ENCODE peak calls at places on chromosomes 2 and 18, in seven cellular contexts. One of them, this sample, is unnamed.

GRCh38 chr2:177265834-177266817 is 1.6 kb upstream of the NFE2L2 start:
- DNase-seq in cardiac fibroblast: peak; percentile 83
- DNase-seq in NCI-H446 treated with DMSO at 0.1 percent for 48 hours: no peak
- DNase-seq in pulmonary artery endothelial cell: no peak
- DNase-seq in NCI-H1048: peak; percentile 25
- DNase-seq in CD8-positive, alpha-beta T cell: no peak
- DNase-seq in AG08396: no peak
- DNase-seq in this sample: no peak

GRCh38 chr2:127293386-127293757 is 572 bp downstream of the ERCC3 start:
- DNase-seq in cardiac fibroblast: peak; percentile 3
- DNase-seq in NCI-H446 treated with DMSO at 0.1 percent for 48 hours: no peak
- DNase-seq in pulmonary artery endothelial cell: no peak
- DNase-seq in NCI-H1048: no peak
- DNase-seq in CD8-positive, alpha-beta T cell: no peak
- DNase-seq in AG08396: no peak
- DNase-seq in this sample: no peak

GRCh38 chr18:52826994-52827393 is 487.0 kb downstream of the DCC start:
- DNase-seq in cardiac fibroblast: no peak
- DNase-seq in NCI-H446 treated with DMSO at 0.1 percent for 48 hours: no peak
- DNase-seq in pulmonary artery endothelial cell: no peak
- DNase-seq in NCI-H1048: no peak
- DNase-seq in CD8-positive, alpha-beta T cell: no peak
- DNase-seq in AG08396: no peak
- DNase-seq in this sample: no peak

GRCh38 chr2:196160101-196160500 is 11.3 kb downstream of the STK17B start:
- DNase-seq in cardiac fibroblast: peak; percentile 93
- DNase-seq in NCI-H446 treated with DMSO at 0.1 percent for 48 hours: no peak
- DNase-seq in pulmonary artery endothelial cell: no peak
- DNase-seq in NCI-H1048: no peak
- DNase-seq in CD8-positive, alpha-beta T cell: no peak
- DNase-seq in AG08396: peak; percentile 68
- DNase-seq in this sample: peak; percentile 89

GRCh38 chr18:33424266-33424946 is 16.1 kb downstream of the CCDC178 start:
- DNase-seq in cardiac fibroblast: no peak
- DNase-seq in NCI-H446 treated with DMSO at 0.1 percent for 48 hours: no peak
- DNase-seq in pulmonary artery endothelial cell: no peak
- DNase-seq in NCI-H1048: no peak
- DNase-seq in CD8-positive, alpha-beta T cell: no peak
- DNase-seq in AG08396: no peak
- DNase-seq in this sample: no peak

GRCh38 chr2:108403494-108403893 is 25.7 kb downstream of the SULT1C4 start:
- DNase-seq in cardiac fibroblast: peak; percentile 7
- DNase-seq in NCI-H446 treated with DMSO at 0.1 percent for 48 hours: no peak
- DNase-seq in pulmonary artery endothelial cell: no peak
- DNase-seq in NCI-H1048: no peak
- DNase-seq in CD8-positive, alpha-beta T cell: no peak
- DNase-seq in AG08396: no peak
- DNase-seq in this sample: peak; percentile 20

GRCh38 chr2:3440486-3440885 is 61.0 kb downstream of the TRAPPC12 start:
- DNase-seq in cardiac fibroblast: no peak
- DNase-seq in NCI-H446 treated with DMSO at 0.1 percent for 48 hours: no peak
- DNase-seq in pulmonary artery endothelial cell: no peak
- DNase-seq in NCI-H1048: no peak
- DNase-seq in CD8-positive, alpha-beta T cell: no peak
- DNase-seq in AG08396: no peak
- DNase-seq in this sample: no peak

GRCh38 chr2:111624401-111625156 is 259.4 kb downstream of the ANAPC1 start:
- DNase-seq in cardiac fibroblast: peak; percentile 90
- DNase-seq in NCI-H446 treated with DMSO at 0.1 percent for 48 hours: no peak
- DNase-seq in pulmonary artery endothelial cell: no peak
- DNase-seq in NCI-H1048: no peak
- DNase-seq in CD8-positive, alpha-beta T cell: no peak
- DNase-seq in AG08396: no peak
- DNase-seq in this sample: peak; percentile 95

GRCh38 chr2:78861546-78861945 is 164.0 kb upstream of the REG3G start:
- DNase-seq in cardiac fibroblast: no peak
- DNase-seq in NCI-H446 treated with DMSO at 0.1 percent for 48 hours: no peak
- DNase-seq in pulmonary artery endothelial cell: no peak
- DNase-seq in NCI-H1048: no peak
- DNase-seq in CD8-positive, alpha-beta T cell: no peak
- DNase-seq in AG08396: no peak
- DNase-seq in this sample: no peak

GRCh38 chr2:228768818-228769217 is 502.3 kb downstream of the PID1 start:
- DNase-seq in cardiac fibroblast: peak; percentile 87
- DNase-seq in NCI-H446 treated with DMSO at 0.1 percent for 48 hours: no peak
- DNase-seq in pulmonary artery endothelial cell: no peak
- DNase-seq in NCI-H1048: no peak
- DNase-seq in CD8-positive, alpha-beta T cell: no peak
- DNase-seq in AG08396: peak; percentile 55
- DNase-seq in this sample: peak; percentile 74

GRCh38 chr2:143686585-143687164 is 557.5 kb downstream of the ARHGAP15 start:
- DNase-seq in cardiac fibroblast: peak; percentile 67
- DNase-seq in NCI-H446 treated with DMSO at 0.1 percent for 48 hours: peak; percentile 48
- DNase-seq in pulmonary artery endothelial cell: peak; percentile 1
- DNase-seq in NCI-H1048: no peak
- DNase-seq in CD8-positive, alpha-beta T cell: no peak
- DNase-seq in AG08396: peak; percentile 23
- DNase-seq in this sample: peak; percentile 5

GRCh38 chr2:117555965-117556364 is 258.5 kb upstream of the DDX18 start:
- DNase-seq in cardiac fibroblast: no peak
- DNase-seq in NCI-H446 treated with DMSO at 0.1 percent for 48 hours: no peak
- DNase-seq in pulmonary artery endothelial cell: no peak
- DNase-seq in NCI-H1048: no peak
- DNase-seq in CD8-positive, alpha-beta T cell: no peak
- DNase-seq in AG08396: no peak
- DNase-seq in this sample: no peak

GRCh38 chr2:234410526-234410925 is 86.4 kb downstream of the ARL4C start:
- DNase-seq in cardiac fibroblast: no peak
- DNase-seq in NCI-H446 treated with DMSO at 0.1 percent for 48 hours: no peak
- DNase-seq in pulmonary artery endothelial cell: no peak
- DNase-seq in NCI-H1048: no peak
- DNase-seq in CD8-positive, alpha-beta T cell: no peak
- DNase-seq in AG08396: no peak
- DNase-seq in this sample: no peak

GRCh38 chr2:29278964-29279363 is 163.7 kb downstream of the CLIP4 start:
- DNase-seq in cardiac fibroblast: no peak
- DNase-seq in NCI-H446 treated with DMSO at 0.1 percent for 48 hours: no peak
- DNase-seq in pulmonary artery endothelial cell: no peak
- DNase-seq in NCI-H1048: no peak
- DNase-seq in CD8-positive, alpha-beta T cell: no peak
- DNase-seq in AG08396: no peak
- DNase-seq in this sample: no peak

GRCh38 chr2:145220496-145220895 is 700.6 kb upstream of the ZEB2 start:
- DNase-seq in cardiac fibroblast: no peak
- DNase-seq in NCI-H446 treated with DMSO at 0.1 percent for 48 hours: no peak
- DNase-seq in pulmonary artery endothelial cell: no peak
- DNase-seq in NCI-H1048: no peak
- DNase-seq in CD8-positive, alpha-beta T cell: no peak
- DNase-seq in AG08396: no peak
- DNase-seq in this sample: no peak

GRCh38 chr2:141555876-141556470 is 574.8 kb downstream of the LRP1B start:
- DNase-seq in cardiac fibroblast: no peak
- DNase-seq in NCI-H446 treated with DMSO at 0.1 percent for 48 hours: peak; percentile 84
- DNase-seq in pulmonary artery endothelial cell: no peak
- DNase-seq in NCI-H1048: no peak
- DNase-seq in CD8-positive, alpha-beta T cell: no peak
- DNase-seq in AG08396: no peak
- DNase-seq in this sample: no peak

GRCh38 chr2:98308532-98308931 is 37.7 kb upstream of the CNGA3 start:
- DNase-seq in cardiac fibroblast: no peak
- DNase-seq in NCI-H446 treated with DMSO at 0.1 percent for 48 hours: no peak
- DNase-seq in pulmonary artery endothelial cell: no peak
- DNase-seq in NCI-H1048: no peak
- DNase-seq in CD8-positive, alpha-beta T cell: no peak
- DNase-seq in AG08396: no peak
- DNase-seq in this sample: no peak

GRCh38 chr18:30150466-30151019 is 892.0 kb downstream of the DSC3 start:
- DNase-seq in cardiac fibroblast: no peak
- DNase-seq in NCI-H446 treated with DMSO at 0.1 percent for 48 hours: no peak
- DNase-seq in pulmonary artery endothelial cell: no peak
- DNase-seq in NCI-H1048: no peak
- DNase-seq in CD8-positive, alpha-beta T cell: no peak
- DNase-seq in AG08396: no peak
- DNase-seq in this sample: no peak

GRCh38 chr2:98502556-98503335 is 58.1 kb downstream of the INPP4A start:
- DNase-seq in cardiac fibroblast: peak; percentile 85
- DNase-seq in NCI-H446 treated with DMSO at 0.1 percent for 48 hours: no peak
- DNase-seq in pulmonary artery endothelial cell: peak; percentile 66
- DNase-seq in NCI-H1048: no peak
- DNase-seq in CD8-positive, alpha-beta T cell: no peak
- DNase-seq in AG08396: peak; percentile 51
- DNase-seq in this sample: no peak

GRCh38 chr2:109331864-109332848 is 203.2 kb downstream of the SH3RF3 start:
- DNase-seq in cardiac fibroblast: peak; percentile 82
- DNase-seq in NCI-H446 treated with DMSO at 0.1 percent for 48 hours: no peak
- DNase-seq in pulmonary artery endothelial cell: peak; percentile 59
- DNase-seq in NCI-H1048: no peak
- DNase-seq in CD8-positive, alpha-beta T cell: peak; percentile 25
- DNase-seq in AG08396: peak; percentile 61
- DNase-seq in this sample: peak; percentile 66

GRCh38 chr2:98769784-98770183 is 38.9 kb upstream of the MGAT4A start:
- DNase-seq in cardiac fibroblast: no peak
- DNase-seq in NCI-H446 treated with DMSO at 0.1 percent for 48 hours: no peak
- DNase-seq in pulmonary artery endothelial cell: no peak
- DNase-seq in NCI-H1048: no peak
- DNase-seq in CD8-positive, alpha-beta T cell: no peak
- DNase-seq in AG08396: no peak
- DNase-seq in this sample: no peak

GRCh38 chr2:191617589-191617988 is 60.3 kb upstream of the NABP1 start:
- DNase-seq in cardiac fibroblast: no peak
- DNase-seq in NCI-H446 treated with DMSO at 0.1 percent for 48 hours: no peak
- DNase-seq in pulmonary artery endothelial cell: no peak
- DNase-seq in NCI-H1048: no peak
- DNase-seq in CD8-positive, alpha-beta T cell: peak; percentile 23
- DNase-seq in AG08396: no peak
- DNase-seq in this sample: no peak

GRCh38 chr2:43303120-43303519 is 76.7 kb upstream of the ZFP36L2 start:
- DNase-seq in cardiac fibroblast: no peak
- DNase-seq in NCI-H446 treated with DMSO at 0.1 percent for 48 hours: no peak
- DNase-seq in pulmonary artery endothelial cell: no peak
- DNase-seq in NCI-H1048: no peak
- DNase-seq in CD8-positive, alpha-beta T cell: no peak
- DNase-seq in AG08396: no peak
- DNase-seq in this sample: no peak

GRCh38 chr2:29587791-29588190 is 333.6 kb downstream of the ALK start:
- DNase-seq in cardiac fibroblast: no peak
- DNase-seq in NCI-H446 treated with DMSO at 0.1 percent for 48 hours: no peak
- DNase-seq in pulmonary artery endothelial cell: no peak
- DNase-seq in NCI-H1048: no peak
- DNase-seq in CD8-positive, alpha-beta T cell: no peak
- DNase-seq in AG08396: no peak
- DNase-seq in this sample: no peak

GRCh38 chr2:232376713-232377112 is 1.8 kb upstream of the ALPP start:
- DNase-seq in cardiac fibroblast: no peak
- DNase-seq in NCI-H446 treated with DMSO at 0.1 percent for 48 hours: no peak
- DNase-seq in pulmonary artery endothelial cell: no peak
- DNase-seq in NCI-H1048: no peak
- DNase-seq in CD8-positive, alpha-beta T cell: no peak
- DNase-seq in AG08396: no peak
- DNase-seq in this sample: no peak

GRCh38 chr18:54679318-54680149 is 88.5 kb downstream of the DYNAP start:
- DNase-seq in cardiac fibroblast: peak; percentile 89
- DNase-seq in NCI-H446 treated with DMSO at 0.1 percent for 48 hours: peak; percentile 13
- DNase-seq in pulmonary artery endothelial cell: no peak
- DNase-seq in NCI-H1048: no peak
- DNase-seq in CD8-positive, alpha-beta T cell: no peak
- DNase-seq in AG08396: peak; percentile 67
- DNase-seq in this sample: peak; percentile 62

GRCh38 chr2:152047826-152048476 is 50.9 kb downstream of the CACNB4 start:
- DNase-seq in cardiac fibroblast: no peak
- DNase-seq in NCI-H446 treated with DMSO at 0.1 percent for 48 hours: no peak
- DNase-seq in pulmonary artery endothelial cell: no peak
- DNase-seq in NCI-H1048: no peak
- DNase-seq in CD8-positive, alpha-beta T cell: no peak
- DNase-seq in AG08396: no peak
- DNase-seq in this sample: no peak

GRCh38 chr2:26462511-26463251 is 15.2 kb downstream of the OTOF start:
- DNase-seq in cardiac fibroblast: peak; percentile 56
- DNase-seq in NCI-H446 treated with DMSO at 0.1 percent for 48 hours: peak; percentile 47
- DNase-seq in pulmonary artery endothelial cell: no peak
- DNase-seq in NCI-H1048: no peak
- DNase-seq in CD8-positive, alpha-beta T cell: no peak
- DNase-seq in AG08396: peak; percentile 84
- DNase-seq in this sample: peak; percentile 29

GRCh38 chr2:36885605-36886004 is 80.7 kb downstream of the STRN start:
- DNase-seq in cardiac fibroblast: no peak
- DNase-seq in NCI-H446 treated with DMSO at 0.1 percent for 48 hours: no peak
- DNase-seq in pulmonary artery endothelial cell: no peak
- DNase-seq in NCI-H1048: no peak
- DNase-seq in CD8-positive, alpha-beta T cell: no peak
- DNase-seq in AG08396: no peak
- DNase-seq in this sample: no peak

GRCh38 chr2:167803449-167803988 is 443.9 kb downstream of the STK39 start:
- DNase-seq in cardiac fibroblast: no peak
- DNase-seq in NCI-H446 treated with DMSO at 0.1 percent for 48 hours: no peak
- DNase-seq in pulmonary artery endothelial cell: no peak
- DNase-seq in NCI-H1048: no peak
- DNase-seq in CD8-positive, alpha-beta T cell: no peak
- DNase-seq in AG08396: no peak
- DNase-seq in this sample: no peak

GRCh38 chr2:23019476-23019875 is 365.5 kb upstream of the KLHL29 start:
- DNase-seq in cardiac fibroblast: no peak
- DNase-seq in NCI-H446 treated with DMSO at 0.1 percent for 48 hours: no peak
- DNase-seq in pulmonary artery endothelial cell: no peak
- DNase-seq in NCI-H1048: no peak
- DNase-seq in CD8-positive, alpha-beta T cell: no peak
- DNase-seq in AG08396: no peak
- DNase-seq in this sample: no peak

GRCh38 chr2:110115291-110116032 is at the start of gene MALL:
- DNase-seq in cardiac fibroblast: peak; percentile 45
- DNase-seq in NCI-H446 treated with DMSO at 0.1 percent for 48 hours: no peak
- DNase-seq in pulmonary artery endothelial cell: no peak
- DNase-seq in NCI-H1048: peak; percentile 5
- DNase-seq in CD8-positive, alpha-beta T cell: no peak
- DNase-seq in AG08396: peak; percentile 29
- DNase-seq in this sample: no peak

GRCh38 chr2:211941359-211941758 is 597.2 kb downstream of the ERBB4 start:
- DNase-seq in cardiac fibroblast: no peak
- DNase-seq in NCI-H446 treated with DMSO at 0.1 percent for 48 hours: no peak
- DNase-seq in pulmonary artery endothelial cell: no peak
- DNase-seq in NCI-H1048: no peak
- DNase-seq in CD8-positive, alpha-beta T cell: no peak
- DNase-seq in AG08396: no peak
- DNase-seq in this sample: no peak